ENCODE peak calls at places on chromosomes 12 and 14, in seven cellular contexts. One of them, this sample, is unnamed.

GRCh38 chr12:121804417-121805111 is 755 bp downstream of the SETD1B start:
- DNase-seq in ascending aorta: no peak
- DNase-seq in CD8-positive, alpha-beta T cell: peak; percentile 67
- DNase-seq in stomach: no peak
- DNase-seq in breast epithelium: no peak
- DNase-seq in colonic mucosa: peak; percentile 57
- DNase-seq in HCT116: no peak
- DNase-seq in this sample: no peak

GRCh38 chr12:115597157-115597712 is 680.3 kb downstream of the MED13L start:
- DNase-seq in ascending aorta: no peak
- DNase-seq in CD8-positive, alpha-beta T cell: no peak
- DNase-seq in stomach: no peak
- DNase-seq in breast epithelium: no peak
- DNase-seq in colonic mucosa: no peak
- DNase-seq in HCT116: peak; percentile 16
- DNase-seq in this sample: no peak

GRCh38 chr12:111927346-111927745 is 85.3 kb downstream of the MAPKAPK5 start:
- DNase-seq in ascending aorta: no peak
- DNase-seq in CD8-positive, alpha-beta T cell: no peak
- DNase-seq in stomach: no peak
- DNase-seq in breast epithelium: no peak
- DNase-seq in colonic mucosa: no peak
- DNase-seq in HCT116: no peak
- DNase-seq in this sample: no peak

GRCh38 chr14:71661441-71661840 is 270.8 kb upstream of the RGS6 start:
- DNase-seq in ascending aorta: no peak
- DNase-seq in CD8-positive, alpha-beta T cell: no peak
- DNase-seq in stomach: no peak
- DNase-seq in breast epithelium: no peak
- DNase-seq in colonic mucosa: no peak
- DNase-seq in HCT116: no peak
- DNase-seq in this sample: no peak

GRCh38 chr14:104224516-104225281 is 86.3 kb downstream of the KIF26A start:
- DNase-seq in ascending aorta: no peak
- DNase-seq in CD8-positive, alpha-beta T cell: peak; percentile 23
- DNase-seq in stomach: no peak
- DNase-seq in breast epithelium: no peak
- DNase-seq in colonic mucosa: peak; percentile 70
- DNase-seq in HCT116: no peak
- DNase-seq in this sample: no peak

GRCh38 chr14:46137786-46138185 is 513.8 kb downstream of the RPL10L start:
- DNase-seq in ascending aorta: no peak
- DNase-seq in CD8-positive, alpha-beta T cell: no peak
- DNase-seq in stomach: no peak
- DNase-seq in breast epithelium: no peak
- DNase-seq in colonic mucosa: no peak
- DNase-seq in HCT116: no peak
- DNase-seq in this sample: no peak

GRCh38 chr12:120043421-120043820 is 54.4 kb downstream of the BICDL1 start:
- DNase-seq in ascending aorta: no peak
- DNase-seq in CD8-positive, alpha-beta T cell: no peak
- DNase-seq in stomach: no peak
- DNase-seq in breast epithelium: no peak
- DNase-seq in colonic mucosa: no peak
- DNase-seq in HCT116: no peak
- DNase-seq in this sample: no peak

GRCh38 chr14:33563492-33563891 is 387.4 kb downstream of the EGLN3 start:
- DNase-seq in ascending aorta: no peak
- DNase-seq in CD8-positive, alpha-beta T cell: no peak
- DNase-seq in stomach: no peak
- DNase-seq in breast epithelium: no peak
- DNase-seq in colonic mucosa: no peak
- DNase-seq in HCT116: no peak
- DNase-seq in this sample: no peak

GRCh38 chr14:97095269-97095668 is 298.1 kb downstream of the VRK1 start:
- DNase-seq in ascending aorta: no peak
- DNase-seq in CD8-positive, alpha-beta T cell: no peak
- DNase-seq in stomach: no peak
- DNase-seq in breast epithelium: no peak
- DNase-seq in colonic mucosa: no peak
- DNase-seq in HCT116: no peak
- DNase-seq in this sample: no peak

GRCh38 chr12:127241056-127241830 is 1025.7 kb upstream of the TMEM132C start:
- DNase-seq in ascending aorta: no peak
- DNase-seq in CD8-positive, alpha-beta T cell: no peak
- DNase-seq in stomach: no peak
- DNase-seq in breast epithelium: no peak
- DNase-seq in colonic mucosa: no peak
- DNase-seq in HCT116: no peak
- DNase-seq in this sample: no peak

GRCh38 chr14:72457641-72458040 is 436.3 kb downstream of the DPF3 start:
- DNase-seq in ascending aorta: no peak
- DNase-seq in CD8-positive, alpha-beta T cell: no peak
- DNase-seq in stomach: no peak
- DNase-seq in breast epithelium: no peak
- DNase-seq in colonic mucosa: no peak
- DNase-seq in HCT116: no peak
- DNase-seq in this sample: no peak

GRCh38 chr12:3164454-3165310 is 87.5 kb downstream of the TSPAN9 start:
- DNase-seq in ascending aorta: no peak
- DNase-seq in CD8-positive, alpha-beta T cell: no peak
- DNase-seq in stomach: no peak
- DNase-seq in breast epithelium: no peak
- DNase-seq in colonic mucosa: no peak
- DNase-seq in HCT116: no peak
- DNase-seq in this sample: no peak

GRCh38 chr12:4172999-4173398 is 100.6 kb upstream of the CCND2 start:
- DNase-seq in ascending aorta: no peak
- DNase-seq in CD8-positive, alpha-beta T cell: no peak
- DNase-seq in stomach: no peak
- DNase-seq in breast epithelium: no peak
- DNase-seq in colonic mucosa: no peak
- DNase-seq in HCT116: no peak
- DNase-seq in this sample: no peak

GRCh38 chr12:6605425-6606330 is 1.5 kb downstream of the CHD4 start:
- DNase-seq in ascending aorta: no peak
- DNase-seq in CD8-positive, alpha-beta T cell: peak; percentile 37
- DNase-seq in stomach: no peak
- DNase-seq in breast epithelium: peak; percentile 37
- DNase-seq in colonic mucosa: peak; percentile 24
- DNase-seq in HCT116: no peak
- DNase-seq in this sample: no peak

GRCh38 chr12:4133636-4134433 is 139.7 kb upstream of the CCND2 start:
- DNase-seq in ascending aorta: peak; percentile 55
- DNase-seq in CD8-positive, alpha-beta T cell: no peak
- DNase-seq in stomach: no peak
- DNase-seq in breast epithelium: no peak
- DNase-seq in colonic mucosa: no peak
- DNase-seq in HCT116: no peak
- DNase-seq in this sample: no peak

GRCh38 chr14:42214981-42215491 is 608.4 kb downstream of the LRFN5 start:
- DNase-seq in ascending aorta: no peak
- DNase-seq in CD8-positive, alpha-beta T cell: no peak
- DNase-seq in stomach: no peak
- DNase-seq in breast epithelium: no peak
- DNase-seq in colonic mucosa: no peak
- DNase-seq in HCT116: no peak
- DNase-seq in this sample: no peak

GRCh38 chr14:60179296-60179924 is 14.2 kb upstream of the DHRS7 start:
- DNase-seq in ascending aorta: no peak
- DNase-seq in CD8-positive, alpha-beta T cell: no peak
- DNase-seq in stomach: no peak
- DNase-seq in breast epithelium: no peak
- DNase-seq in colonic mucosa: no peak
- DNase-seq in HCT116: no peak
- DNase-seq in this sample: no peak

GRCh38 chr14:70735043-70735442 is 74.3 kb downstream of the MAP3K9 start:
- DNase-seq in ascending aorta: no peak
- DNase-seq in CD8-positive, alpha-beta T cell: no peak
- DNase-seq in stomach: no peak
- DNase-seq in breast epithelium: no peak
- DNase-seq in colonic mucosa: no peak
- DNase-seq in HCT116: no peak
- DNase-seq in this sample: no peak

DNA sequence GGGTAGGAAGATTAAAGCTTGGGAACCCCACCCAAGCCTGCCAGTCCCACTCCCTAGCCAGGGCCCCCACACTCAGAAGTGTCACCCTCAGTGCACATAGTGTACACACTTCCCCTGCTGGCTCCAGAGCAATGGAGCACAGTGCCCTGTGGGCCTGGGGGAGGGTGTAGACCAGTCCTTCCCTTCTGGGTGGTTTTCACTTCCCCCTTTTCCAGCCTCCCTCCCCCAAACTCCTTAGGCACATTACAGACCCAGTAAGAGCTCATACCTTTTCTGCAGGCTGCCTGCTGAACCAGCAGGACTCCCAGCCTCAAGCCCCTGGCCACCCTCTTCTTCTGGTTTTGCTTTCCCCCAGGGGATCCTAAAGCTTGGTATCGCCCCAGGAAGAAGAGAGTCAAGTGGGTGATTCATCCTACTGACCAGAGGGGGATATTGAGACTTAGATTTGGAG is at the start of gene ZNF385A:
- DNase-seq in ascending aorta: no peak
- DNase-seq in CD8-positive, alpha-beta T cell: no peak
- DNase-seq in stomach: no peak
- DNase-seq in breast epithelium: no peak
- DNase-seq in colonic mucosa: no peak
- DNase-seq in HCT116: no peak
- DNase-seq in this sample: no peak
- H3K4me1 ChIP-seq in ascending aorta: no peaks in the 10 kb centered on the region
- H3K4me1 ChIP-seq in CD8-positive, alpha-beta T cell: no peaks in the 10 kb centered on the region
- H3K4me1 ChIP-seq in stomach: peaks cover 19% of the 10 kb centered on the region
- H3K4me1 ChIP-seq in breast epithelium: peaks cover 10% of the 10 kb centered on the region
- H3K4me1 ChIP-seq in colonic mucosa: no peaks in the 10 kb centered on the region
- H3K4me1 ChIP-seq in HCT116: peaks cover 62% of the 10 kb centered on the region
- H3K4me1 ChIP-seq in this sample: peaks cover 53% of the 10 kb centered on the region

GRCh38 chr12:71664411-71665108 is 459 bp downstream of the THAP2 start:
- DNase-seq in ascending aorta: no peak
- DNase-seq in CD8-positive, alpha-beta T cell: no peak
- DNase-seq in stomach: no peak
- DNase-seq in breast epithelium: no peak
- DNase-seq in colonic mucosa: no peak
- DNase-seq in HCT116: no peak
- DNase-seq in this sample: peak; percentile 34

GRCh38 chr12:71665109-71665476 is 992 bp downstream of the THAP2 start:
- DNase-seq in ascending aorta: no peak
- DNase-seq in CD8-positive, alpha-beta T cell: no peak
- DNase-seq in stomach: peak; percentile 27
- DNase-seq in breast epithelium: no peak
- DNase-seq in colonic mucosa: no peak
- DNase-seq in HCT116: no peak
- DNase-seq in this sample: no peak

GRCh38 chr12:71663561-71664410 is at the start of the genes THAP2 and ZFC3H1:
- DNase-seq in ascending aorta: peak; percentile 97
- DNase-seq in CD8-positive, alpha-beta T cell: peak; percentile 89
- DNase-seq in stomach: peak; percentile 94
- DNase-seq in breast epithelium: peak; percentile 96
- DNase-seq in colonic mucosa: peak; percentile 97
- DNase-seq in HCT116: peak; percentile 99
- DNase-seq in this sample: peak; percentile 85

GRCh38 chr12:71662861-71663560 is 637 bp downstream of the ZFC3H1 start:
- DNase-seq in ascending aorta: peak; percentile 77
- DNase-seq in CD8-positive, alpha-beta T cell: peak; percentile 64
- DNase-seq in stomach: peak; percentile 62
- DNase-seq in breast epithelium: peak; percentile 45
- DNase-seq in colonic mucosa: peak; percentile 75
- DNase-seq in HCT116: no peak
- DNase-seq in this sample: peak; percentile 38

DNA sequence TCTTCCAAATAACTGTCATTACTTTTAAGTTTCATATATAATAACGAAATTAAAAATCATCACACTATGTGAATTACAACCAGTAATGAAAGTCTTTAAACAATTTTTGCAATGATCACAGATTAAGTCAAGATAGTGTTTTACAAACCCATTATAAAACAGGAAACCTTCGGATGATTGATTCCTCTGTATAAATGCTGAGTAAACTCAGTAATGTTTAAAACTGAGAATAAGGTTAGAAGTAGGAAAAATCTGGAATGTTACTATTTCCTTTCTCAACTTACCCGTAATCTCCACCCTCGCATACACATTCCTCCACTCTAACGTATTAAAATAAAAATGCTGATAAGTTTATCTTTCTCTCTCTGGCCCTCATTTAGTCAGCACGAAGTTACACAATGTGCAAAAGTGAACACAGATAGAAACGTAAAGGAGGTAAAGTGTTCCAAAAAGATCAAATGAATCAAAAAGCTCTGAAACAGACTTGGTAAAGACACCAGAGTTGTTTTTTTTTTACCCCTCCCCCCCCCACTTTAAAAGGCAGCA is 1.6 kb downstream of the ZFC3H1 start:
- DNase-seq in ascending aorta: no peak
- DNase-seq in CD8-positive, alpha-beta T cell: no peak
- DNase-seq in stomach: no peak
- DNase-seq in breast epithelium: no peak
- DNase-seq in colonic mucosa: no peak
- DNase-seq in HCT116: no peak
- DNase-seq in this sample: no peak
- H3K27ac ChIP-seq in ascending aorta: peak overlapping the region; percentile 98
- H3K27ac ChIP-seq in CD8-positive, alpha-beta T cell: peak overlapping the region; percentile 92
- H3K27ac ChIP-seq in stomach: peak overlapping the region; percentile 98
- H3K27ac ChIP-seq in breast epithelium: no peak overlapping the region
- H3K27ac ChIP-seq in colonic mucosa: no peak overlapping the region
- H3K27ac ChIP-seq in HCT116: no peak overlapping the region
- H3K27ac ChIP-seq in this sample: peak overlapping the region; percentile 97

DNA sequence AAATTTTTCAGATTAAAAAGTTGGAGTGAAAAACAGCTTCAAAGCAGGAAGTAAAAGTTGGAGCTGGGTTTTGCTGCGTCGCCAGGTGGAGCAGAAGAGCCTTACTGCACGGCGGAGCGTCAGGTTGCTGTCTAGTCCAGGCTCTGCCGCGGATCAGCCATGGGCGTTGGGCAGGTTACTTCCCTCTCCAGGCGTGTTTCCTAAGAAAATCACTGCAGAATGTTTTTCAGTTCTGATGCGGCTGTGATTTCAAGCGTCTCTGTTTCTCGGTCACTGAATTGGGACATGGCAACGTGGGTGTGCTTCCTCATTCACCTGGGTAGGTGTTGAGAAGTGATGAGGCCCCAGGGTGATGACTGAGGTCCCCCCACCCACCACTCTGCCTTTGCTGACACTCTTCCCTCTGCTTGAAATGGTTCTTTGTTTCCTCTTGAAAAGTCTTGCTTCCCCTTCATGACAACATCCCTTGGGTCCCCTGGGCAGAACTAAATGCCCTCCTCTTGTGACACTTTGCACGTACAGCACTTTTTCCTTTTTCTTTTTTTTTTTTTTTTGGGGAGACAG is 7.6 kb downstream of the EVL start:
- DNase-seq in ascending aorta: no peak
- DNase-seq in CD8-positive, alpha-beta T cell: peak; percentile 71
- DNase-seq in stomach: peak; percentile 47
- DNase-seq in breast epithelium: peak; percentile 65
- DNase-seq in colonic mucosa: peak; percentile 62
- DNase-seq in HCT116: peak; percentile 13
- DNase-seq in this sample: no peak
- TF ChIP-seq CTCF in ascending aorta: no peak
- TF ChIP-seq CTCF in CD8-positive, alpha-beta T cell: peak; percentile 75
- TF ChIP-seq CTCF in stomach: peak; percentile 10
- TF ChIP-seq CTCF in breast epithelium: peak; percentile 34
- TF ChIP-seq CTCF in colonic mucosa: peak; percentile 17
- TF ChIP-seq CTCF in HCT116: peak; percentile 30
- TF ChIP-seq CTCF in this sample: peak; percentile 18

GRCh38 chr12:50618864-50619609 is 114.3 kb downstream of the DIP2B start:
- DNase-seq in ascending aorta: no peak
- DNase-seq in CD8-positive, alpha-beta T cell: no peak
- DNase-seq in stomach: no peak
- DNase-seq in breast epithelium: no peak
- DNase-seq in colonic mucosa: peak; percentile 50
- DNase-seq in HCT116: peak; percentile 66
- DNase-seq in this sample: no peak
- H3K4me1 ChIP-seq in ascending aorta: peaks cover 16% of the 10 kb centered on the region
- H3K4me1 ChIP-seq in CD8-positive, alpha-beta T cell: peaks cover 31% of the 10 kb centered on the region
- H3K4me1 ChIP-seq in stomach: peaks cover 21% of the 10 kb centered on the region
- H3K4me1 ChIP-seq in breast epithelium: no peaks in the 10 kb centered on the region
- H3K4me1 ChIP-seq in colonic mucosa: peaks cover 21% of the 10 kb centered on the region
- H3K4me1 ChIP-seq in HCT116: peaks cover 70% of the 10 kb centered on the region
- H3K4me1 ChIP-seq in this sample: peaks cover 52% of the 10 kb centered on the region

This sample was measured in esophagus squamous epithelium.